ENCODE peak calls at places on chromosomes 16 and 17, in six cellular contexts. X is T-cell, Y is thoracic aorta, R is cardiac fibroblast, S is KBM-7, E is AML-193. C is an unnamed sample.

GRCh38 chr17:78665952-78666920 is 89.0 kb upstream of the DNAH17 start:
- DNase-seq in E (no peak), R (peak; percentile 40), X (peak; percentile 66), S (peak; percentile 94), Y (no peak), C (no peak)

GRCh38 chr17:13931752-13932477 is 137.4 kb upstream of the COX10 start:
- DNase-seq in E (peak; percentile 47), X (no peak), Y (no peak), R (peak; percentile 76), S (peak; percentile 33), C (no peak)

GRCh38 chr16:54282202-54282922 is 4.2 kb downstream of the IRX3 start:
- DNase-seq in E (no peak), Y (no peak), R (peak; percentile 53), X (no peak), S (peak; percentile 79), C (no peak)

GRCh38 chr16:2284797-2285576 is 17.1 kb upstream of the RNPS1 start:
- DNase-seq in Y (no peak), E (no peak), S (no peak), R (no peak), X (no peak), C (no peak)

GRCh38 chr17:73420897-73421296 is 109.1 kb upstream of the CDC42EP4 start:
- DNase-seq in E (peak; percentile 5), R (no peak), S (peak; percentile 15), Y (no peak), X (no peak), C (no peak)

GRCh38 chr16:97822-98221 is 19.8 kb downstream of the MPG start:
- DNase-seq in E (no peak), Y (no peak), S (no peak), X (no peak), R (no peak), C (no peak)

GRCh38 chr17:74190807-74191206 is 12.7 kb upstream of the RPL38 start:
- DNase-seq in X (no peak), E (no peak), S (no peak), Y (no peak), R (no peak), C (no peak)

GRCh38 chr16:31273676-31274075 is 13.9 kb downstream of the ITGAM start:
- DNase-seq in Y (no peak), R (no peak), E (no peak), S (peak; percentile 24), X (no peak), C (no peak)

GRCh38 chr17:81021531-81022370 is 13.2 kb upstream of the BAIAP2 start:
- DNase-seq in S (no peak), X (no peak), R (no peak), Y (no peak), E (no peak), C (no peak)